ENCODE peak calls at places on chromosome 9, in seven cellular contexts. V, L, R, B, Z, W and C are unnamed samples.

GRCh38 chr9:101705135-101705661 is 33.2 kb downstream of the GRIN3A start:
- DNase-seq in V (no peak), L (peak; percentile 3), R (peak; percentile 82), B (peak; percentile 5), Z (no peak), W (peak; percentile 87), C (no peak)

GRCh38 chr9:13361076-13361475 is 81.6 kb upstream of the MPDZ start:
- DNase-seq in V (no peak), L (no peak), R (no peak), B (no peak), Z (no peak), W (no peak), C (no peak)

GRCh38 chr9:120773218-120773617 is 20.0 kb downstream of the FBXW2 start:
- DNase-seq in V (no peak), L (no peak), R (no peak), B (no peak), Z (no peak), W (no peak), C (no peak)

GRCh38 chr9:37761511-37761910 is 7.9 kb downstream of the TRMT10B start:
- DNase-seq in V (no peak), L (peak; percentile 32), R (no peak), B (no peak), Z (no peak), W (no peak), C (no peak)

GRCh38 chr9:78030553-78031270 is 899 bp downstream of the GNAQ start:
- DNase-seq in V (peak; percentile 26), L (peak; percentile 60), R (peak; percentile 58), B (no peak), Z (peak; percentile 31), W (peak; percentile 81), C (no peak)

GRCh38 chr9:2872307-2872940 is 28.5 kb upstream of the PUM3 start:
- DNase-seq in V (no peak), L (peak; percentile 41), R (no peak), B (no peak), Z (no peak), W (no peak), C (no peak)

GRCh38 chr9:123863164-123863855 is 66.6 kb downstream of the DENND1A start:
- DNase-seq in V (no peak), L (no peak), R (no peak), B (no peak), Z (no peak), W (no peak), C (no peak)

GRCh38 chr9:115264333-115264732 is 146.4 kb upstream of the TNC start:
- DNase-seq in V (no peak), L (no peak), R (no peak), B (no peak), Z (no peak), W (no peak), C (no peak)

GRCh38 chr9:93818237-93818636 is 136.9 kb downstream of the BARX1 start:
- DNase-seq in V (no peak), L (no peak), R (no peak), B (no peak), Z (no peak), W (no peak), C (no peak)

GRCh38 chr9:27925815-27926214 is 352.5 kb upstream of the C9orf72 start:
- DNase-seq in V (no peak), L (no peak), R (no peak), B (no peak), Z (no peak), W (no peak), C (no peak)

GRCh38 chr9:4669890-4670289 is 3.6 kb upstream of the SPATA6L start:
- DNase-seq in V (no peak), L (no peak), R (no peak), B (no peak), Z (no peak), W (no peak), C (no peak)

GRCh38 chr9:16960084-16960483 is 89.6 kb upstream of the BNC2 start:
- DNase-seq in V (no peak), L (no peak), R (no peak), B (no peak), Z (no peak), W (no peak), C (no peak)

GRCh38 chr9:121700165-121700830 is 48.9 kb downstream of the DAB2IP start:
- DNase-seq in V (no peak), L (peak; percentile 66), R (peak; percentile 71), B (peak; percentile 30), Z (no peak), W (peak; percentile 89), C (no peak)

GRCh38 chr9:128587453-128587852 is 35.1 kb downstream of the SPTAN1 start:
- DNase-seq in V (no peak), L (no peak), R (no peak), B (no peak), Z (peak; percentile 6), W (no peak), C (no peak)

GRCh38 chr9:134434896-134435506 is 108.7 kb downstream of the RXRA start:
- DNase-seq in V (no peak), L (peak; percentile 93), R (no peak), B (no peak), Z (no peak), W (peak; percentile 98), C (peak; percentile 68)

GRCh38 chr9:134864821-134865190 is 15.8 kb upstream of the FCN2 start:
- DNase-seq in V (no peak), L (no peak), R (peak; percentile 18), B (no peak), Z (no peak), W (peak; percentile 77), C (no peak)

GRCh38 chr9:80072406-80072805 is 500.6 kb downstream of the TLE4 start:
- DNase-seq in V (no peak), L (no peak), R (no peak), B (no peak), Z (no peak), W (no peak), C (no peak)

GRCh38 chr9:104864675-104865104 is 63.3 kb downstream of the ABCA1 start:
- DNase-seq in V (no peak), L (peak; percentile 41), R (no peak), B (no peak), Z (no peak), W (no peak), C (no peak)

GRCh38 chr9:87350915-87351314 is 146.8 kb upstream of the DAPK1 start:
- DNase-seq in V (no peak), L (no peak), R (no peak), B (no peak), Z (no peak), W (no peak), C (no peak)

GRCh38 chr9:124328285-124328684 is 70.5 kb downstream of the NEK6 start:
- DNase-seq in V (no peak), L (no peak), R (no peak), B (no peak), Z (no peak), W (no peak), C (no peak)

GRCh38 chr9:118306773-118307172 is 602.6 kb downstream of the TLR4 start:
- DNase-seq in V (no peak), L (no peak), R (no peak), B (no peak), Z (no peak), W (no peak), C (no peak)

GRCh38 chr9:93303806-93304573 is 120.1 kb downstream of the WNK2 start:
- DNase-seq in V (no peak), L (no peak), R (peak; percentile 26), B (no peak), Z (no peak), W (peak; percentile 66), C (no peak)

GRCh38 chr9:128716581-128717254 is 7.2 kb downstream of the ZDHHC12 start:
- DNase-seq in V (no peak), L (no peak), R (no peak), B (no peak), Z (no peak), W (peak; percentile 26), C (no peak)

GRCh38 chr9:115267788-115268187 is 149.8 kb upstream of the TNC start:
- DNase-seq in V (no peak), L (no peak), R (no peak), B (no peak), Z (no peak), W (no peak), C (no peak)

GRCh38 chr9:127769985-127770904 is 8.2 kb downstream of the SH2D3C start:
- DNase-seq in V (no peak), L (peak; percentile 90), R (no peak), B (no peak), Z (no peak), W (no peak), C (no peak)

GRCh38 chr9:126504977-126505455 is 108.7 kb upstream of the LMX1B start:
- DNase-seq in V (no peak), L (no peak), R (no peak), B (no peak), Z (no peak), W (no peak), C (no peak)